ENCODE peak calls at places on chromosomes 5 and 9, in eight cellular contexts. L is IMR-90, Q is SK-N-SH, B is GM12878, R is H1, Y is A549, K is HepG2, O is K562. W is an unnamed sample.

GRCh38 chr5:151568036-151568435 is 23.1 kb downstream of the FAT2 start:
- DNase-seq in L (no peak), Q (no peak), B (no peak), R (no peak), Y (no peak), K (no peak), O (no peak), W (no peak)

GRCh38 chr9:137293094-137293481 is 9.0 kb downstream of the NRARP start:
- DNase-seq in L (no peak), Q (no peak), B (no peak), R (no peak), Y (no peak), K (no peak), O (no peak), W (no peak)

GRCh38 chr9:137042751-137043727 is 2.9 kb downstream of the NPDC1 start:
- DNase-seq in L (no peak), Q (no peak), B (no peak), R (no peak), Y (no peak), K (no peak), O (no peak), W (no peak)

GRCh38 chr5:76851713-76852369 is 2.0 kb downstream of the S100Z start:
- DNase-seq in L (no peak), Q (no peak), B (no peak), R (no peak), Y (no peak), K (no peak), O (no peak), W (no peak)

GRCh38 chr5:101535626-101536025 is 632.5 kb upstream of the ST8SIA4 start:
- DNase-seq in L (peak), Q (no peak), B (no peak), R (no peak), Y (no peak), K (no peak), O (no peak), W (no peak)

GRCh38 chr9:131862261-131862660 is 122.4 kb upstream of the RAPGEF1 start:
- DNase-seq in L (no peak), Q (no peak), B (no peak), R (no peak), Y (no peak), K (no peak), O (no peak), W (no peak)

GRCh38 chr5:173970878-173971650 is 17.9 kb upstream of the C5orf47 start:
- DNase-seq in L (no peak), Q (no peak), B (no peak), R (peak), Y (no peak), K (peak), O (no peak), W (no peak)

GRCh38 chr9:37436540-37436939 is 14.0 kb downstream of the GRHPR start:
- DNase-seq in L (no peak), Q (no peak), B (no peak), R (no peak), Y (no peak), K (no peak), O (no peak), W (no peak)

GRCh38 chr5:178583279-178583678 is 6.9 kb downstream of the COL23A1 start:
- DNase-seq in L (no peak), Q (no peak), B (no peak), R (no peak), Y (no peak), K (no peak), O (no peak), W (no peak)

GRCh38 chr5:172765766-172766286 is 5.2 kb downstream of the DUSP1 start:
- DNase-seq in L (peak), Q (no peak), B (no peak), R (no peak), Y (no peak), K (no peak), O (no peak), W (no peak)

GRCh38 chr5:95801961-95802360 is 20.6 kb downstream of the GLRX start:
- DNase-seq in L (no peak), Q (no peak), B (no peak), R (peak), Y (no peak), K (no peak), O (no peak), W (no peak)

GRCh38 chr5:169354263-169354662 is 53.3 kb upstream of the SLIT3 start:
- DNase-seq in L (peak), Q (no peak), B (no peak), R (no peak), Y (peak), K (no peak), O (no peak), W (no peak)
- TF ChIP-seq RAD21 in L (no peak), Q (no peak), B (no peak), R (no peak), Y (peak), K (no peak), O (no peak), W (no peak)

GRCh38 chr9:82799300-82799699 is 263.6 kb downstream of the RASEF start:
- DNase-seq in L (peak), Q (no peak), B (no peak), R (no peak), Y (no peak), K (no peak), O (no peak), W (no peak)

GRCh38 chr9:82791685-82792084 is 271.3 kb downstream of the RASEF start:
- DNase-seq in L (no peak), Q (no peak), B (no peak), R (no peak), Y (no peak), K (no peak), O (no peak), W (no peak)

DNA sequence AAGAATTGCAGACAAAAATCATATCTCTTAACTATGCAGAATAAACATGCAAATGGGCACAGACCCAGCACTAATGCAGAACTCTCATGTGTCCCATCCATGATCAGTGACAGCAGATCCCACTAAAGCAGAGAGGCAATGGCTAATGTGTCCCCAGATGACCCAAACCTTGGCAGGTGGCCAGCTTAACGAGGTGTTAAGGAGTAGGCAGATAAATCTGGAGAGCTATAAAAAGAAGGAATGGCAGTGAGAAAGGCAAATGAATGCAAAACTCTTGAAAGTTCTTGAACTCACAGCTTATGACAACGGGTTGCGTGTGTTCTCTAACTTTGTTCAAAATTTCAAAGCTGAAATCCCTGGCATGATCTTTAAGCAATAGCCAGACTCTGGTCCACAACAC is 265.4 kb downstream of the RASEF start:
- DNase-seq in L (no peak), Q (no peak), B (no peak), R (no peak), Y (no peak), K (no peak), O (no peak), W (no peak)
- TF ChIP-seq RAD21 in L (no peak), Q (no peak), B (no peak), R (no peak), Y (no peak), K (no peak), O (no peak), W (no peak)

GRCh38 chr5:133385346-133385745 is 227.0 kb downstream of the FSTL4 start:
- DNase-seq in L (no peak), Q (no peak), B (no peak), R (no peak), Y (no peak), K (no peak), O (no peak), W (no peak)
- TF ChIP-seq RAD21 in L (no peak), Q (no peak), B (no peak), R (no peak), Y (no peak), K (no peak), O (no peak), W (no peak)

GRCh38 chr9:21672762-21673161 is 129.7 kb upstream of the MTAP start:
- DNase-seq in L (peak), Q (no peak), B (no peak), R (no peak), Y (no peak), K (no peak), O (no peak), W (no peak)

GRCh38 chr9:21670374-21670773 is 132.1 kb upstream of the MTAP start:
- DNase-seq in L (no peak), Q (no peak), B (no peak), R (no peak), Y (no peak), K (no peak), O (no peak), W (no peak)

GRCh38 chr9:21672140-21672539 is 130.3 kb upstream of the MTAP start:
- DNase-seq in L (no peak), Q (no peak), B (no peak), R (no peak), Y (no peak), K (no peak), O (no peak), W (no peak)

GRCh38 chr9:21668504-21668903 is 133.9 kb upstream of the MTAP start:
- DNase-seq in L (no peak), Q (no peak), B (no peak), R (no peak), Y (no peak), K (no peak), O (no peak), W (no peak)
- TF ChIP-seq RAD21 in L (no peak), Q (no peak), B (no peak), R (no peak), Y (no peak), K (no peak), O (no peak), W (no peak)

GRCh38 chr5:124692324-124692723 is 54.1 kb downstream of the ZNF608 start:
- DNase-seq in L (peak), Q (no peak), B (no peak), R (no peak), Y (no peak), K (no peak), O (no peak), W (no peak)
- TF ChIP-seq RAD21 in L (no peak), Q (no peak), B (no peak), R (no peak), Y (no peak), K (no peak), O (no peak), W (no peak)